ENCODE peak calls at places on chromosomes 12 and 14, in seven cellular contexts. Z, F, X, K, Q, E and W are unnamed samples.

GRCh38 chr12:26340649-26341048 is 145.3 kb downstream of the SSPN start:
- DNase-seq in F (no peak), E (no peak), K (no peak), Q (no peak), Z (no peak), X (no peak), W (peak; percentile 19)

GRCh38 chr14:87497301-87497700 is 495.7 kb downstream of the GALC start:
- DNase-seq in E (no peak), F (no peak), K (no peak), Z (no peak), X (no peak), Q (no peak), W (no peak)

GRCh38 chr12:52291267-52291935 is at the start of gene KRT81:
- DNase-seq in K (no peak), E (no peak), X (no peak), Z (no peak), Q (no peak), F (peak; percentile 21), W (no peak)

GRCh38 chr12:94872007-94872653 is 131.4 kb downstream of the NDUFA12 start:
- DNase-seq in X (no peak), Q (no peak), K (no peak), F (no peak), Z (no peak), E (no peak), W (no peak)

GRCh38 chr14:53458368-53458814 is 305.3 kb upstream of the DDHD1 start:
- DNase-seq in F (no peak), Q (no peak), Z (no peak), E (no peak), K (no peak), X (no peak), W (no peak)

GRCh38 chr12:118429703-118430383 is 53.5 kb downstream of the SUDS3 start:
- DNase-seq in Q (no peak), K (no peak), F (no peak), Z (no peak), X (no peak), E (no peak), W (no peak)

GRCh38 chr14:91805659-91806058 is 61.7 kb downstream of the TC2N start:
- DNase-seq in Q (no peak), Z (no peak), E (no peak), X (no peak), F (no peak), K (no peak), W (no peak)

GRCh38 chr14:44846232-44846824 is 115.4 kb downstream of the KLHL28 start:
- DNase-seq in Z (no peak), K (no peak), X (peak; percentile 58), E (no peak), F (no peak), Q (peak; percentile 15), W (no peak)

GRCh38 chr14:83556065-83556464 is 1973.9 kb upstream of the FLRT2 start:
- DNase-seq in E (no peak), F (no peak), X (no peak), Q (no peak), Z (no peak), K (no peak), W (no peak)

GRCh38 chr14:54591461-54592245 is 24.7 kb downstream of the SAMD4A start:
- DNase-seq in F (no peak), K (no peak), X (no peak), Z (no peak), E (no peak), Q (no peak), W (no peak)

GRCh38 chr12:23099604-23100003 is 474.6 kb downstream of the ETNK1 start:
- DNase-seq in Z (no peak), F (no peak), K (no peak), Q (no peak), E (no peak), X (no peak), W (no peak)

GRCh38 chr12:58757422-58757821 is 162.9 kb downstream of the LRIG3 start:
- DNase-seq in F (no peak), X (no peak), K (no peak), Z (no peak), E (no peak), Q (no peak), W (no peak)

GRCh38 chr12:107402041-107403022 is 283.3 kb upstream of the PWP1 start:
- DNase-seq in X (peak; percentile 74), E (no peak), F (no peak), Q (peak; percentile 48), K (peak; percentile 29), Z (no peak), W (peak; percentile 51)

GRCh38 chr14:93911975-93912374 is 15.2 kb upstream of the FAM181A start:
- DNase-seq in F (no peak), Q (no peak), X (no peak), K (no peak), E (no peak), Z (no peak), W (no peak)

GRCh38 chr12:116039081-116039480 is 238.4 kb downstream of the MED13L start:
- DNase-seq in Q (no peak), X (no peak), F (no peak), E (no peak), K (no peak), Z (no peak), W (no peak)

GRCh38 chr12:8226355-8226754 is 1.1 kb downstream of the FAM90A1 start:
- DNase-seq in K (no peak), F (no peak), Q (no peak), Z (no peak), E (no peak), X (no peak), W (no peak)

GRCh38 chr12:126557659-126558058 is 1492.4 kb downstream of the AACS start:
- DNase-seq in E (no peak), X (no peak), K (no peak), Z (no peak), F (no peak), Q (no peak), W (no peak)

GRCh38 chr14:57686317-57686716 is 179.6 kb downstream of the SLC35F4 start:
- DNase-seq in Q (no peak), E (no peak), X (no peak), K (no peak), Z (no peak), F (no peak), W (no peak)

GRCh38 chr12:121390856-121391255 is 9.1 kb upstream of the RNF34 start:
- DNase-seq in Q (no peak), X (no peak), F (no peak), K (no peak), Z (no peak), E (no peak), W (no peak)